ENCODE peak calls at places on chromosome 6, in eight cellular contexts. One of them, this sample, is unnamed.

GRCh38 chr6:135182120-135182992 is 1.2 kb downstream of the MYB start:
- DNase-seq in left cardiac atrium: peak
- DNase-seq in body of pancreas: no peak
- DNase-seq in cardiac septum: no peak
- DNase-seq in KBM-7: no peak
- DNase-seq in GM13977: peak
- DNase-seq in pancreas: peak
- DNase-seq in T-helper 2 cell: peak
- DNase-seq in this sample: peak

GRCh38 chr6:2132416-2132815 is 113.0 kb downstream of the GMDS start:
- DNase-seq in left cardiac atrium: no peak
- DNase-seq in body of pancreas: peak
- DNase-seq in cardiac septum: no peak
- DNase-seq in KBM-7: no peak
- DNase-seq in GM13977: no peak
- DNase-seq in pancreas: no peak
- DNase-seq in T-helper 2 cell: no peak
- DNase-seq in this sample: no peak

GRCh38 chr6:131758920-131759319 is 48.1 kb upstream of the CTAGE9 start:
- DNase-seq in left cardiac atrium: no peak
- DNase-seq in body of pancreas: no peak
- DNase-seq in cardiac septum: no peak
- DNase-seq in KBM-7: no peak
- DNase-seq in GM13977: no peak
- DNase-seq in pancreas: no peak
- DNase-seq in T-helper 2 cell: no peak
- DNase-seq in this sample: no peak

GRCh38 chr6:9628819-9629218 is 786.1 kb downstream of the TFAP2A start:
- DNase-seq in left cardiac atrium: no peak
- DNase-seq in body of pancreas: no peak
- DNase-seq in cardiac septum: no peak
- DNase-seq in KBM-7: no peak
- DNase-seq in GM13977: no peak
- DNase-seq in pancreas: no peak
- DNase-seq in T-helper 2 cell: no peak
- DNase-seq in this sample: no peak

GRCh38 chr6:44179648-44180047 is 21.0 kb downstream of the CAPN11 start:
- DNase-seq in left cardiac atrium: no peak
- DNase-seq in body of pancreas: no peak
- DNase-seq in cardiac septum: no peak
- DNase-seq in KBM-7: no peak
- DNase-seq in GM13977: no peak
- DNase-seq in pancreas: no peak
- DNase-seq in T-helper 2 cell: no peak
- DNase-seq in this sample: no peak

GRCh38 chr6:5099537-5099936 is 14.4 kb downstream of the PPP1R3G start:
- DNase-seq in left cardiac atrium: no peak
- DNase-seq in body of pancreas: no peak
- DNase-seq in cardiac septum: no peak
- DNase-seq in KBM-7: no peak
- DNase-seq in GM13977: no peak
- DNase-seq in pancreas: no peak
- DNase-seq in T-helper 2 cell: no peak
- DNase-seq in this sample: no peak

GRCh38 chr6:71509142-71509541 is 220.5 kb downstream of the OGFRL1 start:
- DNase-seq in left cardiac atrium: no peak
- DNase-seq in body of pancreas: no peak
- DNase-seq in cardiac septum: no peak
- DNase-seq in KBM-7: no peak
- DNase-seq in GM13977: no peak
- DNase-seq in pancreas: no peak
- DNase-seq in T-helper 2 cell: no peak
- DNase-seq in this sample: no peak

GRCh38 chr6:34067814-34068213 is 78.1 kb downstream of the GRM4 start:
- DNase-seq in left cardiac atrium: no peak
- DNase-seq in body of pancreas: no peak
- DNase-seq in cardiac septum: no peak
- DNase-seq in KBM-7: no peak
- DNase-seq in GM13977: no peak
- DNase-seq in pancreas: no peak
- DNase-seq in T-helper 2 cell: no peak
- DNase-seq in this sample: no peak

GRCh38 chr6:139533573-139534471 is 159.4 kb upstream of the CITED2 start:
- DNase-seq in left cardiac atrium: no peak
- DNase-seq in body of pancreas: peak
- DNase-seq in cardiac septum: no peak
- DNase-seq in KBM-7: peak
- DNase-seq in GM13977: no peak
- DNase-seq in pancreas: no peak
- DNase-seq in T-helper 2 cell: no peak
- DNase-seq in this sample: no peak

GRCh38 chr6:104506429-104506828 is 353.3 kb downstream of the HACE1 start:
- DNase-seq in left cardiac atrium: no peak
- DNase-seq in body of pancreas: no peak
- DNase-seq in cardiac septum: no peak
- DNase-seq in KBM-7: no peak
- DNase-seq in GM13977: no peak
- DNase-seq in pancreas: no peak
- DNase-seq in T-helper 2 cell: no peak
- DNase-seq in this sample: no peak

GRCh38 chr6:331622-332521 is 39.6 kb downstream of the DUSP22 start:
- DNase-seq in left cardiac atrium: no peak
- DNase-seq in body of pancreas: no peak
- DNase-seq in cardiac septum: no peak
- DNase-seq in KBM-7: peak
- DNase-seq in GM13977: peak
- DNase-seq in pancreas: peak
- DNase-seq in T-helper 2 cell: no peak
- DNase-seq in this sample: no peak

GRCh38 chr6:133956413-133957049 is 3.5 kb downstream of the TBPL1 start:
- DNase-seq in left cardiac atrium: no peak
- DNase-seq in body of pancreas: no peak
- DNase-seq in cardiac septum: no peak
- DNase-seq in KBM-7: no peak
- DNase-seq in GM13977: no peak
- DNase-seq in pancreas: no peak
- DNase-seq in T-helper 2 cell: no peak
- DNase-seq in this sample: no peak

GRCh38 chr6:129980821-129981220 is 37.6 kb upstream of the L3MBTL3 start:
- DNase-seq in left cardiac atrium: no peak
- DNase-seq in body of pancreas: no peak
- DNase-seq in cardiac septum: no peak
- DNase-seq in KBM-7: no peak
- DNase-seq in GM13977: no peak
- DNase-seq in pancreas: no peak
- DNase-seq in T-helper 2 cell: no peak
- DNase-seq in this sample: no peak

GRCh38 chr6:54646551-54647300 is 199.8 kb upstream of the FAM83B start:
- DNase-seq in left cardiac atrium: no peak
- DNase-seq in body of pancreas: no peak
- DNase-seq in cardiac septum: no peak
- DNase-seq in KBM-7: no peak
- DNase-seq in GM13977: no peak
- DNase-seq in pancreas: no peak
- DNase-seq in T-helper 2 cell: no peak
- DNase-seq in this sample: no peak

GRCh38 chr6:96626749-96627353 is 63.9 kb downstream of the FHL5 start:
- DNase-seq in left cardiac atrium: no peak
- DNase-seq in body of pancreas: no peak
- DNase-seq in cardiac septum: no peak
- DNase-seq in KBM-7: peak
- DNase-seq in GM13977: peak
- DNase-seq in pancreas: no peak
- DNase-seq in T-helper 2 cell: no peak
- DNase-seq in this sample: no peak

GRCh38 chr6:33840064-33840926 is 36.5 kb upstream of the MLN start:
- DNase-seq in left cardiac atrium: peak
- DNase-seq in body of pancreas: no peak
- DNase-seq in cardiac septum: no peak
- DNase-seq in KBM-7: peak
- DNase-seq in GM13977: peak
- DNase-seq in pancreas: no peak
- DNase-seq in T-helper 2 cell: no peak
- DNase-seq in this sample: no peak

GRCh38 chr6:126063512-126064146 is 77.3 kb downstream of the TRMT11 start:
- DNase-seq in left cardiac atrium: no peak
- DNase-seq in body of pancreas: no peak
- DNase-seq in cardiac septum: no peak
- DNase-seq in KBM-7: no peak
- DNase-seq in GM13977: no peak
- DNase-seq in pancreas: no peak
- DNase-seq in T-helper 2 cell: no peak
- DNase-seq in this sample: no peak

GRCh38 chr6:166415306-166415705 is 32.6 kb upstream of the MPC1 start:
- DNase-seq in left cardiac atrium: no peak
- DNase-seq in body of pancreas: no peak
- DNase-seq in cardiac septum: peak
- DNase-seq in KBM-7: no peak
- DNase-seq in GM13977: no peak
- DNase-seq in pancreas: no peak
- DNase-seq in T-helper 2 cell: peak
- DNase-seq in this sample: no peak

GRCh38 chr6:142413111-142413510 is 111.3 kb downstream of the ADGRG6 start:
- DNase-seq in left cardiac atrium: no peak
- DNase-seq in body of pancreas: no peak
- DNase-seq in cardiac septum: no peak
- DNase-seq in KBM-7: no peak
- DNase-seq in GM13977: no peak
- DNase-seq in pancreas: no peak
- DNase-seq in T-helper 2 cell: no peak
- DNase-seq in this sample: no peak

GRCh38 chr6:148272084-148272483 is 70.6 kb upstream of the SASH1 start:
- DNase-seq in left cardiac atrium: no peak
- DNase-seq in body of pancreas: no peak
- DNase-seq in cardiac septum: no peak
- DNase-seq in KBM-7: no peak
- DNase-seq in GM13977: no peak
- DNase-seq in pancreas: no peak
- DNase-seq in T-helper 2 cell: no peak
- DNase-seq in this sample: no peak

GRCh38 chr6:15574023-15574422 is 88.8 kb downstream of the DTNBP1 start:
- DNase-seq in left cardiac atrium: no peak
- DNase-seq in body of pancreas: no peak
- DNase-seq in cardiac septum: no peak
- DNase-seq in KBM-7: no peak
- DNase-seq in GM13977: no peak
- DNase-seq in pancreas: no peak
- DNase-seq in T-helper 2 cell: no peak
- DNase-seq in this sample: no peak

GRCh38 chr6:37585523-37585905 is 85.8 kb upstream of the CCDC167 start:
- DNase-seq in left cardiac atrium: no peak
- DNase-seq in body of pancreas: no peak
- DNase-seq in cardiac septum: no peak
- DNase-seq in KBM-7: no peak
- DNase-seq in GM13977: no peak
- DNase-seq in pancreas: no peak
- DNase-seq in T-helper 2 cell: no peak
- DNase-seq in this sample: no peak